ENCODE peak calls at places on chromosomes 3 and 15, in nine cellular contexts. One of them, this sample, is unnamed.

GRCh38 chr3:45955706-45956105 is 12.4 kb downstream of the CXCR6 start:
- DNase-seq in dorsolateral prefrontal cortex: no peak
- DNase-seq in fibroblast of mammary gland: no peak
- DNase-seq in psoas muscle: no peak
- DNase-seq in astrocyte: no peak
- DNase-seq in choroid plexus epithelial cell: no peak
- DNase-seq in left lung: no peak
- DNase-seq in heart left ventricle: no peak
- DNase-seq in brain microvascular endothelial cell: no peak
- DNase-seq in this sample: no peak

GRCh38 chr3:37913531-37913930 is 51.9 kb downstream of the CTDSPL start:
- DNase-seq in dorsolateral prefrontal cortex: no peak
- DNase-seq in fibroblast of mammary gland: no peak
- DNase-seq in psoas muscle: no peak
- DNase-seq in astrocyte: no peak
- DNase-seq in choroid plexus epithelial cell: no peak
- DNase-seq in left lung: no peak
- DNase-seq in heart left ventricle: no peak
- DNase-seq in brain microvascular endothelial cell: no peak
- DNase-seq in this sample: no peak

GRCh38 chr15:30990451-30991300 is 752 bp downstream of the MTMR10 start:
- DNase-seq in dorsolateral prefrontal cortex: no peak
- DNase-seq in fibroblast of mammary gland: peak; percentile 16
- DNase-seq in psoas muscle: no peak
- DNase-seq in astrocyte: peak; percentile 31
- DNase-seq in choroid plexus epithelial cell: peak; percentile 52
- DNase-seq in left lung: no peak
- DNase-seq in heart left ventricle: no peak
- DNase-seq in brain microvascular endothelial cell: no peak
- DNase-seq in this sample: no peak

GRCh38 chr3:143526016-143526540 is 322.2 kb downstream of the SLC9A9 start:
- DNase-seq in dorsolateral prefrontal cortex: no peak
- DNase-seq in fibroblast of mammary gland: peak; percentile 51
- DNase-seq in psoas muscle: no peak
- DNase-seq in astrocyte: no peak
- DNase-seq in choroid plexus epithelial cell: peak; percentile 56
- DNase-seq in left lung: no peak
- DNase-seq in heart left ventricle: no peak
- DNase-seq in brain microvascular endothelial cell: no peak
- DNase-seq in this sample: no peak

GRCh38 chr3:61521229-61521628 is 40.1 kb upstream of the PTPRG start:
- DNase-seq in dorsolateral prefrontal cortex: no peak
- DNase-seq in fibroblast of mammary gland: no peak
- DNase-seq in psoas muscle: no peak
- DNase-seq in astrocyte: no peak
- DNase-seq in choroid plexus epithelial cell: no peak
- DNase-seq in left lung: no peak
- DNase-seq in heart left ventricle: no peak
- DNase-seq in brain microvascular endothelial cell: no peak
- DNase-seq in this sample: no peak

GRCh38 chr3:50806806-50807205 is 132.1 kb downstream of the DOCK3 start:
- DNase-seq in dorsolateral prefrontal cortex: no peak
- DNase-seq in fibroblast of mammary gland: no peak
- DNase-seq in psoas muscle: no peak
- DNase-seq in astrocyte: peak; percentile 25
- DNase-seq in choroid plexus epithelial cell: no peak
- DNase-seq in left lung: no peak
- DNase-seq in heart left ventricle: no peak
- DNase-seq in brain microvascular endothelial cell: peak; percentile 1
- DNase-seq in this sample: no peak

GRCh38 chr3:50167069-50167781 is 12.1 kb downstream of the SEMA3F start:
- DNase-seq in dorsolateral prefrontal cortex: no peak
- DNase-seq in fibroblast of mammary gland: no peak
- DNase-seq in psoas muscle: no peak
- DNase-seq in astrocyte: peak; percentile 36
- DNase-seq in choroid plexus epithelial cell: no peak
- DNase-seq in left lung: no peak
- DNase-seq in heart left ventricle: no peak
- DNase-seq in brain microvascular endothelial cell: no peak
- DNase-seq in this sample: no peak

GRCh38 chr15:60830479-60830878 is 351.5 kb upstream of the ICE2 start:
- DNase-seq in dorsolateral prefrontal cortex: no peak
- DNase-seq in fibroblast of mammary gland: peak; percentile 80
- DNase-seq in psoas muscle: no peak
- DNase-seq in astrocyte: no peak
- DNase-seq in choroid plexus epithelial cell: peak; percentile 33
- DNase-seq in left lung: no peak
- DNase-seq in heart left ventricle: no peak
- DNase-seq in brain microvascular endothelial cell: no peak
- DNase-seq in this sample: no peak

GRCh38 chr15:48644498-48644826 is 1.0 kb downstream of the FBN1 start:
- DNase-seq in dorsolateral prefrontal cortex: peak; percentile 67
- DNase-seq in fibroblast of mammary gland: peak; percentile 44
- DNase-seq in psoas muscle: peak; percentile 55
- DNase-seq in astrocyte: no peak
- DNase-seq in choroid plexus epithelial cell: peak; percentile 47
- DNase-seq in left lung: no peak
- DNase-seq in heart left ventricle: no peak
- DNase-seq in brain microvascular endothelial cell: no peak
- DNase-seq in this sample: no peak

GRCh38 chr3:197394464-197395321 is 96.3 kb upstream of the DLG1 start:
- DNase-seq in dorsolateral prefrontal cortex: peak; percentile 58
- DNase-seq in fibroblast of mammary gland: peak; percentile 100
- DNase-seq in psoas muscle: peak; percentile 45
- DNase-seq in astrocyte: peak; percentile 100
- DNase-seq in choroid plexus epithelial cell: peak; percentile 97
- DNase-seq in left lung: peak; percentile 51
- DNase-seq in heart left ventricle: peak; percentile 89
- DNase-seq in brain microvascular endothelial cell: peak; percentile 99
- DNase-seq in this sample: no peak

GRCh38 chr15:25556136-25556535 is 117.3 kb upstream of the UBE3A start:
- DNase-seq in dorsolateral prefrontal cortex: no peak
- DNase-seq in fibroblast of mammary gland: no peak
- DNase-seq in psoas muscle: no peak
- DNase-seq in astrocyte: no peak
- DNase-seq in choroid plexus epithelial cell: no peak
- DNase-seq in left lung: no peak
- DNase-seq in heart left ventricle: no peak
- DNase-seq in brain microvascular endothelial cell: no peak
- DNase-seq in this sample: no peak

GRCh38 chr3:105686324-105686897 is 182.4 kb downstream of the CBLB start:
- DNase-seq in dorsolateral prefrontal cortex: no peak
- DNase-seq in fibroblast of mammary gland: peak; percentile 63
- DNase-seq in psoas muscle: no peak
- DNase-seq in astrocyte: no peak
- DNase-seq in choroid plexus epithelial cell: peak; percentile 59
- DNase-seq in left lung: no peak
- DNase-seq in heart left ventricle: no peak
- DNase-seq in brain microvascular endothelial cell: no peak
- DNase-seq in this sample: no peak

GRCh38 chr3:197352382-197352781 is 54.0 kb upstream of the DLG1 start:
- DNase-seq in dorsolateral prefrontal cortex: no peak
- DNase-seq in fibroblast of mammary gland: peak; percentile 87
- DNase-seq in psoas muscle: peak; percentile 69
- DNase-seq in astrocyte: peak; percentile 89
- DNase-seq in choroid plexus epithelial cell: peak; percentile 54
- DNase-seq in left lung: no peak
- DNase-seq in heart left ventricle: peak; percentile 90
- DNase-seq in brain microvascular endothelial cell: peak; percentile 63
- DNase-seq in this sample: no peak

GRCh38 chr3:24199775-24200247 is 254.7 kb downstream of the NR1D2 start:
- DNase-seq in dorsolateral prefrontal cortex: no peak
- DNase-seq in fibroblast of mammary gland: peak; percentile 81
- DNase-seq in psoas muscle: no peak
- DNase-seq in astrocyte: peak; percentile 79
- DNase-seq in choroid plexus epithelial cell: no peak
- DNase-seq in left lung: no peak
- DNase-seq in heart left ventricle: no peak
- DNase-seq in brain microvascular endothelial cell: no peak
- DNase-seq in this sample: no peak

GRCh38 chr3:120908803-120909601 is 997 bp downstream of the STXBP5L start:
- DNase-seq in dorsolateral prefrontal cortex: peak; percentile 47
- DNase-seq in fibroblast of mammary gland: no peak
- DNase-seq in psoas muscle: peak; percentile 8
- DNase-seq in astrocyte: no peak
- DNase-seq in choroid plexus epithelial cell: no peak
- DNase-seq in left lung: no peak
- DNase-seq in heart left ventricle: peak; percentile 21
- DNase-seq in brain microvascular endothelial cell: no peak
- DNase-seq in this sample: no peak

GRCh38 chr3:170977911-170978310 is 48.6 kb downstream of the SLC2A2 start:
- DNase-seq in dorsolateral prefrontal cortex: no peak
- DNase-seq in fibroblast of mammary gland: peak; percentile 88
- DNase-seq in psoas muscle: no peak
- DNase-seq in astrocyte: no peak
- DNase-seq in choroid plexus epithelial cell: peak; percentile 84
- DNase-seq in left lung: no peak
- DNase-seq in heart left ventricle: no peak
- DNase-seq in brain microvascular endothelial cell: peak; percentile 82
- DNase-seq in this sample: no peak

GRCh38 chr3:46500631-46501377 is 3.0 kb downstream of the RTP3 start:
- DNase-seq in dorsolateral prefrontal cortex: no peak
- DNase-seq in fibroblast of mammary gland: peak; percentile 44
- DNase-seq in psoas muscle: no peak
- DNase-seq in astrocyte: peak; percentile 93
- DNase-seq in choroid plexus epithelial cell: peak; percentile 51
- DNase-seq in left lung: no peak
- DNase-seq in heart left ventricle: no peak
- DNase-seq in brain microvascular endothelial cell: peak; percentile 66
- DNase-seq in this sample: no peak

GRCh38 chr3:125310623-125311076 is 64.5 kb downstream of the ZNF148 start:
- DNase-seq in dorsolateral prefrontal cortex: no peak
- DNase-seq in fibroblast of mammary gland: no peak
- DNase-seq in psoas muscle: no peak
- DNase-seq in astrocyte: no peak
- DNase-seq in choroid plexus epithelial cell: no peak
- DNase-seq in left lung: no peak
- DNase-seq in heart left ventricle: no peak
- DNase-seq in brain microvascular endothelial cell: no peak
- DNase-seq in this sample: no peak

GRCh38 chr3:184145120-184145524 is 10.0 kb downstream of the EIF2B5 start:
- DNase-seq in dorsolateral prefrontal cortex: no peak
- DNase-seq in fibroblast of mammary gland: peak; percentile 70
- DNase-seq in psoas muscle: no peak
- DNase-seq in astrocyte: peak; percentile 43
- DNase-seq in choroid plexus epithelial cell: peak; percentile 78
- DNase-seq in left lung: no peak
- DNase-seq in heart left ventricle: no peak
- DNase-seq in brain microvascular endothelial cell: peak; percentile 24
- DNase-seq in this sample: no peak

DNA sequence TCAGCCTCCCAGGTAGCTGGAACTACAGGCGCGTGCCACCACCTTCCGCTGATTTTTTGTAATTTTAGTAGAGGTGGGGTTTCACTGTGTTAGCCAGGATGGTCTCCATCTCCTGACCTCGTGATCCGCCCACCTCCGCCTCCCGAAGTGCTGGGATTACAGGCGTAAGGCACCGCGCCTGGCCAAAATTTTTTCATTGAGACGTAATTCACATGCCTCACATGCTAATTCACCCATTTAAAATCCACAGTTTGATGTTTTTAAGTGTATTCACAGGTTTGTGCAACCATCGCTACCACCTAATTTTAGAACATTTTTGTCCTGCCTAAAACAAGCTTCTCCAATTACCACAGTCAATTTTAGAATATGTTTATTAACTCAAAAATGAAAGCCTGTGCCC is 37.1 kb downstream of the SELENOT start:
- DNase-seq in dorsolateral prefrontal cortex: no peak
- DNase-seq in fibroblast of mammary gland: no peak
- DNase-seq in psoas muscle: no peak
- DNase-seq in astrocyte: no peak
- DNase-seq in choroid plexus epithelial cell: no peak
- DNase-seq in left lung: no peak
- DNase-seq in heart left ventricle: no peak
- DNase-seq in brain microvascular endothelial cell: no peak
- DNase-seq in this sample: no peak
- TF ChIP-seq CTCF in dorsolateral prefrontal cortex: no peak
- TF ChIP-seq CTCF in fibroblast of mammary gland: no peak
- TF ChIP-seq CTCF in psoas muscle: no peak
- TF ChIP-seq CTCF in astrocyte: no peak
- TF ChIP-seq CTCF in choroid plexus epithelial cell: no peak
- TF ChIP-seq CTCF in left lung: no peak
- TF ChIP-seq CTCF in heart left ventricle: no peak
- TF ChIP-seq CTCF in brain microvascular endothelial cell: no peak
- TF ChIP-seq CTCF in this sample: no peak

DNA sequence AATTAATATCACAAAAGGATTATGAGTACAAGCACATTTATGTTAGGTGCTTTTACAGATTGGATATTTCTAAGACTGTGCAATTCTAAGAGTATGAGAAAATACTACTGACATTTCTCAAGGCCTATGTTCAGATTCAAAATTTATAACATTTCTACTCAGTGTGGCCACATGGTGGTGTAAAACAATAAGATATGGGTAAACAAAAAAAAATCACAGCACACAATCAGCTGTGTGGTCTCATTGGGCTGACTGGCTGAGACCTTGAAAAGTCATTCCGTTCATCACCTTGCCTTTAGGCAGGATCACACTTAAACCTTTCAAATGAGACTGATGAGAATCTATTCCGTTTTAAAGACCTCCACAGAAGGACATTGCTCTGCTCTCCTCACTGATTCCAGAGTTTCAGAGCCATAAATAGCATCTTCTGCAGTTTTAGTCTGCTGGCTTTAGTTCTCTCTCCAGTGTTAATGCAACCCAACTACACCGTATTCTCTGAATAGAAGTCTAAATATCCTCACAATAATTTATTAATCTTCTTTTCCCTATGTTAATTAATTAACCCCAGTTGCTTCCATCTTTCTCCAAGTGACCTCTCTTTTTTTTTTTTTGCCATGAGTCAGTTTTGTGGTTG is 158.2 kb downstream of the SPATA16 start:
- DNase-seq in dorsolateral prefrontal cortex: no peak
- DNase-seq in fibroblast of mammary gland: no peak
- DNase-seq in psoas muscle: no peak
- DNase-seq in astrocyte: no peak
- DNase-seq in choroid plexus epithelial cell: peak; percentile 23
- DNase-seq in left lung: no peak
- DNase-seq in heart left ventricle: no peak
- DNase-seq in brain microvascular endothelial cell: no peak
- DNase-seq in this sample: no peak
- TF ChIP-seq CTCF in dorsolateral prefrontal cortex: peak; percentile 35
- TF ChIP-seq CTCF in fibroblast of mammary gland: no peak
- TF ChIP-seq CTCF in psoas muscle: no peak
- TF ChIP-seq CTCF in astrocyte: no peak
- TF ChIP-seq CTCF in choroid plexus epithelial cell: peak; percentile 26
- TF ChIP-seq CTCF in left lung: no peak
- TF ChIP-seq CTCF in heart left ventricle: peak; percentile 14
- TF ChIP-seq CTCF in brain microvascular endothelial cell: no peak
- TF ChIP-seq CTCF in this sample: no peak

GRCh38 chr3:33064929-33065328 is 32.0 kb downstream of the GLB1 start:
- DNase-seq in dorsolateral prefrontal cortex: no peak
- DNase-seq in fibroblast of mammary gland: no peak
- DNase-seq in psoas muscle: no peak
- DNase-seq in astrocyte: no peak
- DNase-seq in choroid plexus epithelial cell: no peak
- DNase-seq in left lung: no peak
- DNase-seq in heart left ventricle: no peak
- DNase-seq in brain microvascular endothelial cell: no peak
- DNase-seq in this sample: no peak
- TF ChIP-seq CTCF in dorsolateral prefrontal cortex: no peak
- TF ChIP-seq CTCF in fibroblast of mammary gland: no peak
- TF ChIP-seq CTCF in psoas muscle: no peak
- TF ChIP-seq CTCF in astrocyte: no peak
- TF ChIP-seq CTCF in choroid plexus epithelial cell: no peak
- TF ChIP-seq CTCF in left lung: no peak
- TF ChIP-seq CTCF in heart left ventricle: no peak
- TF ChIP-seq CTCF in brain microvascular endothelial cell: no peak
- TF ChIP-seq CTCF in this sample: no peak

GRCh38 chr3:12470111-12470510 is 14.2 kb upstream of the TSEN2 start:
- DNase-seq in dorsolateral prefrontal cortex: no peak
- DNase-seq in fibroblast of mammary gland: peak; percentile 39
- DNase-seq in psoas muscle: no peak
- DNase-seq in astrocyte: peak; percentile 66
- DNase-seq in choroid plexus epithelial cell: no peak
- DNase-seq in left lung: no peak
- DNase-seq in heart left ventricle: no peak
- DNase-seq in brain microvascular endothelial cell: peak; percentile 31
- DNase-seq in this sample: no peak
- TF ChIP-seq CTCF in dorsolateral prefrontal cortex: no peak
- TF ChIP-seq CTCF in fibroblast of mammary gland: no peak
- TF ChIP-seq CTCF in psoas muscle: no peak
- TF ChIP-seq CTCF in astrocyte: no peak
- TF ChIP-seq CTCF in choroid plexus epithelial cell: no peak
- TF ChIP-seq CTCF in left lung: no peak
- TF ChIP-seq CTCF in heart left ventricle: no peak
- TF ChIP-seq CTCF in brain microvascular endothelial cell: no peak
- TF ChIP-seq CTCF in this sample: no peak